ENCODE peak calls at places on chromosomes 11 and 22, in eight cellular contexts. M is CD8-positive, alpha-beta T cell; T is cardiac fibroblast; R is neural progenitor cell; D is right lobe of liver; L is OCI-LY7; Y is foreskin fibroblast; A is uterus. W is an unnamed sample.
A peak's percentile ranks its signal among the peaks of the same experiment; 100 is the strongest.

GRCh38 chr22:43867839-43868652 is 5.7 kb upstream of the SULT4A1 start:
- DNase-seq in R (peak; percentile 94), Y (peak; percentile 79), M (peak; percentile 11), A (no peak), D (peak; percentile 68), T (peak; percentile 57), L (peak; percentile 36), W (no peak)

GRCh38 chr22:19879248-19879575 is 24.5 kb upstream of the GNB1L start:
- DNase-seq in M (no peak), D (peak; percentile 12), A (no peak), R (no peak), Y (no peak), L (no peak), T (no peak), W (no peak)

GRCh38 chr11:73248526-73249185 is 23.5 kb upstream of the P2RY6 start:
- DNase-seq in D (no peak), M (no peak), Y (no peak), R (no peak), L (no peak), A (no peak), T (no peak), W (no peak)

GRCh38 chr11:102798012-102798746 is at the start of gene MMP1:
- DNase-seq in R (no peak), D (no peak), T (peak; percentile 20), A (no peak), M (no peak), Y (peak; percentile 91), L (no peak), W (no peak)

GRCh38 chr11:94730153-94730552 is 38.0 kb upstream of the AMOTL1 start:
- DNase-seq in D (no peak), L (no peak), Y (peak; percentile 13), R (no peak), M (no peak), A (no peak), T (no peak), W (no peak)

GRCh38 chr11:21511835-21512440 is 680.9 kb upstream of the ANO5 start:
- DNase-seq in A (no peak), Y (peak; percentile 1), D (peak; percentile 50), L (peak; percentile 39), T (peak; percentile 28), R (peak; percentile 87), M (no peak), W (peak; percentile 42)

GRCh38 chr11:100151944-100152343 is 535.1 kb upstream of the ARHGAP42 start:
- DNase-seq in D (no peak), T (no peak), M (no peak), R (no peak), A (no peak), Y (no peak), L (no peak), W (peak; percentile 41)

GRCh38 chr11:86291466-86292262 is 10.4 kb upstream of the HIKESHI start:
- DNase-seq in M (peak; percentile 28), D (peak; percentile 28), Y (peak; percentile 73), L (peak; percentile 67), T (peak; percentile 54), R (peak; percentile 75), A (peak; percentile 18), W (no peak)

GRCh38 chr11:72251614-72252013 is 7.6 kb upstream of the PHOX2A start:
- DNase-seq in L (no peak), Y (no peak), A (no peak), R (no peak), M (no peak), T (no peak), D (no peak), W (no peak)

GRCh38 chr11:43933226-43933607 is 9.2 kb upstream of the C11orf96 start:
- DNase-seq in Y (no peak), T (no peak), M (no peak), L (no peak), A (no peak), D (no peak), R (no peak), W (no peak)

GRCh38 chr11:114183041-114183511 is 113.1 kb upstream of the NNMT start:
- DNase-seq in L (peak; percentile 56), A (peak; percentile 65), Y (peak; percentile 30), R (no peak), T (no peak), M (peak; percentile 69), D (peak; percentile 34), W (no peak)

GRCh38 chr11:46036969-46037368 is 84.3 kb downstream of the PHF21A start:
- DNase-seq in A (no peak), M (no peak), R (no peak), Y (no peak), L (no peak), T (no peak), D (no peak), W (no peak)

GRCh38 chr11:73734996-73735395 is 25.9 kb downstream of the RAB6A start:
- DNase-seq in A (no peak), L (no peak), D (no peak), T (no peak), M (no peak), Y (no peak), R (no peak), W (no peak)

GRCh38 chr22:40324468-40325305 is 21.6 kb upstream of the ADSL start:
- DNase-seq in D (no peak), Y (no peak), R (no peak), M (peak; percentile 52), A (no peak), T (no peak), L (no peak), W (no peak)

DNA sequence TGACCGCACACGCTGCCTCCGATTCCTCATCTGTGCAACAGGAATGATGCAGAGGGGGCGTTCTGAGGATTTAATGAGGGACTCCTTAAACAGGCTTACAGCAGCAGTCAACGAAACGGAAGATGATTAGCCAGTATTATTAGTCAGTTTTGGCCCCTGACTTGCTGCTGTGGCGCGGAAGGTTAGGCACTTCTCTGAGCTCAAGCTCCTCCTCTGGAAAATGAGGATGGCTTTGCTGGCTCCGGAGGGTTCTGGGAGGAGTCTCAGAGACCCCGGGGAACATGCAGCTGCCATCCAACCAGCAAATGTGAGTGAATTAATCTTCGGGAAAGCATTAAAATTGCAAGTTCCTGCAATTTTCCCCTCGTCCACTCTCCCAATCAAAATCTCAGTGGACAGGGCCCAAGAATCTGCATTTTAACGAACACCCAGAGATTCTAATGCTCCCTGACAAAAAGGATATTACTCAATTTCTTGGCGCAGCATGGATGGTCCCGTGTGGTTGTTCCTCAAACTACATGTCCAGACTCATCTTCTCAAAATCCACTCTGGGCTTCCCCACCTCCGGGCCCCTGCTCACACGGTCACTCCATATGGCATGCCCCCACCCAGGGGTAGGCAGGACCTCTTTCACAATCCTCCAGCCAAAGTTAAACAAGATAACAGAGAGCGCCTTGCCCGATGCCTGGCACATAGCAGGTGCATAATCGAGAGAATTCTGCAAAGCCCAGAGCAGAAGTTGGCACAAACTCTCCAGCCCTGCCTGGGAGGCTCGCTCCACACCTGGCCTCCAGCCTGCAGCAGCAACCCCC is 6.4 kb downstream of the ELFN2 start:
- DNase-seq in D (no peak), M (no peak), L (no peak), R (no peak), T (peak; percentile 29), A (no peak), Y (peak; percentile 48), W (no peak)
- H3K4me3 ChIP-seq in D (no peak overlapping the region), M (peak overlapping the region; percentile 49), L (no peak overlapping the region), R (peak overlapping the region; percentile 52), T (peak overlapping the region; percentile 35), A (no peak overlapping the region), Y (peak overlapping the region; percentile 49), W (peak overlapping the region; percentile 50)

DNA sequence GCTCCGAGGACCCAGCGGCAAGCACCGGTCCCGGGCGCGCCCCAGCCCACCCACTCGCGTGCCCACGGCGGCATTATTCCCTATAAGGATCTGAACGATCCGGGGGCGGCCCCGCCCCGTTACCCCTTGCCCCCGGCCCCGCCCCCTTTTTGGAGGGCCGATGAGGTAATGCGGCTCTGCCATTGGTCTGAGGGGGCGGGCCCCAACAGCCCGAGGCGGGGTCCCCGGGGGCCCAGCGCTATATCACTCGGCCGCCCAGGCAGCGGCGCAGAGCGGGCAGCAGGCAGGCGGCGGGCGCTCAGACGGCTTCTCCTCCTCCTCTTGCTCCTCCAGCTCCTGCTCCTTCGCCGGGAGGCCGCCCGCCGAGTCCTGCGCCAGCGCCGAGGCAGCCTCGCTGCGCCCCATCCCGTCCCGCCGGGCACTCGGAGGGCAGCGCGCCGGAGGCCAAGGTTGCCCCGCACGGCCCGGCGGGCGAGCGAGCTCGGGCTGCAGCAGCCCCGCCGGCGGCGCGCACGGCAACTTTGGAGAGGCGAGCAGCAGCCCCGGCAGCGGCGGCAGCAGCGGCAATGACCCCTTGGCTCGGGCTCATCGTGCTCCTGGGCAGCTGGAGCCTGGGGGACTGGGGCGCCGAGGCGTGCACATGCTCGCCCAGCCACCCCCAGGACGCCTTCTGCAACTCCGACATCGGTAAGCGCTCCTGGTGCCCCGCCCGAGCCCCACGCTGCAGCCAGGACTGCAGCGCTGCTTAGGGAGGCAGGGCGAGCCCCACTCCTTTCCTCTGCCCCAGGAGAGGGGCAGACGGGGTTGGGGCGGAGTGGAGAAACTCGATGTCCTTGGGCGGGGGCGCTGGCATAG is at the start of gene TIMP3:
- DNase-seq in L (no peak), T (peak; percentile 83), R (peak; percentile 92), D (peak; percentile 92), A (peak; percentile 94), M (no peak), Y (peak; percentile 94), W (peak; percentile 47)
- H3K4me3 ChIP-seq in L (no peak within 1 kb of the TSS), T (peak within 1 kb of the TSS; percentile 55), R (peak within 1 kb of the TSS; percentile 73), D (peak within 1 kb of the TSS; percentile 71), A (peak within 1 kb of the TSS; percentile 80), M (no peak within 1 kb of the TSS), Y (peak within 1 kb of the TSS; percentile 96), W (peak within 1 kb of the TSS; percentile 100)

GRCh38 chr11:8034604-8035224 is 46.3 kb upstream of the TUB start:
- DNase-seq in L (no peak), T (no peak), D (no peak), R (no peak), A (no peak), M (no peak), Y (no peak), W (no peak)
- H3K4me3 ChIP-seq in L (no peak overlapping the region), T (no peak overlapping the region), D (no peak overlapping the region), R (no peak overlapping the region), A (no peak overlapping the region), M (no peak overlapping the region), Y (no peak overlapping the region), W (no peak overlapping the region)

DNA sequence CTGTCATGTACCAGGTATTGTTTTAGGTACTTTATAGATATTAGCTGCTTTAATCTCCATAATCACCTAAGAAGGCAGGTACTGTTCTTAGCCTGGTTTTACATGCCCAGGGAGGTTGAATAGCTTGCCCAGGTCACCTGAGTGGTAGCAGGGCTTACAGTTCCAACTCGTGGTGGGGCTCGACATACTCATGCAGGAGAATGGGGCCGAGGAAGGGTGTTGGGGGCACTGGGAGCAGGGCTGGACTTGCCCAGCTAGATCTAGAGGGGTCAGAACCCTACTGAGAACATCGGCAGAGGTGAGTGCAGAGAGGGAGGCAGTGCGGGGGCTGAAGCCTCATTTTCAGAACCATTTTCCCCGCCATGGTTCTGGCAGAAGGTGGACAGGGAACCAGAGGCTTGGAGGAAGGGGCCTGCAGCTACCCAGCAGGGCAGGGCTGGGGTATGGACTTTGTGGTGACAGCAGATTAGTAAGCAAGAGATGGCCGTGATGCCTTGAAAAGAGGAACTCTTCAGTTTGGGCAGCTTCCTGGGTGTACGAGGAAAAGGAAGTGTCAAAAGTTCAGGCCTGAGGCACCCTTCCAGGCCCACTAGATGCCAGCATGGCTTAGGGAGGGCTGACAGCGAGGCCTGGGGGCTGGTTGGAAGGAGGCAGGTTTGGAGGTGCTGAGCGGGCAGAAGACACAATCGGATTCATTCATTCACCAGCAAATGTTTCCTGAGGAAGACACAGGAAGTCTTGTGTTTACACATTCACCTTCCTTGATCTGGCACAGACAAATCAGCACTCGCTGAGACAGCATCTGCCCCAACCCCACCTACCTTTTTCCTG is 54.7 kb upstream of the LYVE1 start:
- DNase-seq in T (no peak), A (no peak), R (no peak), D (peak; percentile 30), M (no peak), Y (no peak), L (peak; percentile 27), W (no peak)
- H3K4me3 ChIP-seq in T (no peak overlapping the region), A (no peak overlapping the region), R (no peak overlapping the region), D (no peak overlapping the region), M (no peak overlapping the region), Y (no peak overlapping the region), L (no peak overlapping the region), W (no peak overlapping the region)